ENCODE peak calls at places on chromosomes 11 and 22, in nine cellular contexts. One of them, this sample, is unnamed.

GRCh38 chr11:17976651-17977050 is 36.2 kb downstream of the SERGEF start:
- DNase-seq in CD4-positive, alpha-beta memory T cell: no peak
- DNase-seq in AML-193: no peak
- DNase-seq in left cardiac atrium: no peak
- DNase-seq in left ventricle myocardium superior: no peak
- DNase-seq in pancreas: no peak
- DNase-seq in activated T-cell treated with anti-CD3 and anti-CD28 coated beads for 48 hours: no peak
- DNase-seq in HTR-8/SVneo: no peak
- DNase-seq in Calu3: no peak
- DNase-seq in this sample: no peak

GRCh38 chr11:45158891-45159605 is 12.6 kb downstream of the PRDM11 start:
- DNase-seq in CD4-positive, alpha-beta memory T cell: no peak
- DNase-seq in AML-193: no peak
- DNase-seq in left cardiac atrium: no peak
- DNase-seq in left ventricle myocardium superior: peak
- DNase-seq in pancreas: peak
- DNase-seq in activated T-cell treated with anti-CD3 and anti-CD28 coated beads for 48 hours: no peak
- DNase-seq in HTR-8/SVneo: no peak
- DNase-seq in Calu3: no peak
- DNase-seq in this sample: no peak

GRCh38 chr11:12778506-12778905 is 104.3 kb downstream of the TEAD1 start:
- DNase-seq in CD4-positive, alpha-beta memory T cell: no peak
- DNase-seq in AML-193: no peak
- DNase-seq in left cardiac atrium: no peak
- DNase-seq in left ventricle myocardium superior: no peak
- DNase-seq in pancreas: no peak
- DNase-seq in activated T-cell treated with anti-CD3 and anti-CD28 coated beads for 48 hours: no peak
- DNase-seq in HTR-8/SVneo: no peak
- DNase-seq in Calu3: no peak
- DNase-seq in this sample: no peak

GRCh38 chr11:81673001-81673400 is 1060.7 kb downstream of the FAM181B start:
- DNase-seq in CD4-positive, alpha-beta memory T cell: no peak
- DNase-seq in AML-193: no peak
- DNase-seq in left cardiac atrium: no peak
- DNase-seq in left ventricle myocardium superior: no peak
- DNase-seq in pancreas: no peak
- DNase-seq in activated T-cell treated with anti-CD3 and anti-CD28 coated beads for 48 hours: no peak
- DNase-seq in HTR-8/SVneo: no peak
- DNase-seq in Calu3: no peak
- DNase-seq in this sample: no peak

GRCh38 chr11:103987631-103988594 is 48.5 kb upstream of the DDI1 start:
- DNase-seq in CD4-positive, alpha-beta memory T cell: no peak
- DNase-seq in AML-193: no peak
- DNase-seq in left cardiac atrium: no peak
- DNase-seq in left ventricle myocardium superior: peak
- DNase-seq in pancreas: no peak
- DNase-seq in activated T-cell treated with anti-CD3 and anti-CD28 coated beads for 48 hours: no peak
- DNase-seq in HTR-8/SVneo: no peak
- DNase-seq in Calu3: no peak
- DNase-seq in this sample: no peak

GRCh38 chr11:86592047-86592564 is 80.3 kb downstream of the ME3 start:
- DNase-seq in CD4-positive, alpha-beta memory T cell: no peak
- DNase-seq in AML-193: no peak
- DNase-seq in left cardiac atrium: no peak
- DNase-seq in left ventricle myocardium superior: no peak
- DNase-seq in pancreas: no peak
- DNase-seq in activated T-cell treated with anti-CD3 and anti-CD28 coated beads for 48 hours: no peak
- DNase-seq in HTR-8/SVneo: no peak
- DNase-seq in Calu3: no peak
- DNase-seq in this sample: no peak

GRCh38 chr11:7576671-7577225 is 62.9 kb downstream of the PPFIBP2 start:
- DNase-seq in CD4-positive, alpha-beta memory T cell: no peak
- DNase-seq in AML-193: no peak
- DNase-seq in left cardiac atrium: no peak
- DNase-seq in left ventricle myocardium superior: peak
- DNase-seq in pancreas: no peak
- DNase-seq in activated T-cell treated with anti-CD3 and anti-CD28 coated beads for 48 hours: no peak
- DNase-seq in HTR-8/SVneo: no peak
- DNase-seq in Calu3: no peak
- DNase-seq in this sample: no peak

GRCh38 chr11:2265396-2265795 is 5.0 kb downstream of the ASCL2 start:
- DNase-seq in CD4-positive, alpha-beta memory T cell: peak
- DNase-seq in AML-193: peak
- DNase-seq in left cardiac atrium: no peak
- DNase-seq in left ventricle myocardium superior: peak
- DNase-seq in pancreas: no peak
- DNase-seq in activated T-cell treated with anti-CD3 and anti-CD28 coated beads for 48 hours: peak
- DNase-seq in HTR-8/SVneo: no peak
- DNase-seq in Calu3: no peak
- DNase-seq in this sample: no peak

GRCh38 chr11:14906614-14907392 is 14.8 kb upstream of the CYP2R1 start:
- DNase-seq in CD4-positive, alpha-beta memory T cell: no peak
- DNase-seq in AML-193: no peak
- DNase-seq in left cardiac atrium: no peak
- DNase-seq in left ventricle myocardium superior: no peak
- DNase-seq in pancreas: no peak
- DNase-seq in activated T-cell treated with anti-CD3 and anti-CD28 coated beads for 48 hours: no peak
- DNase-seq in HTR-8/SVneo: no peak
- DNase-seq in Calu3: no peak
- DNase-seq in this sample: no peak

GRCh38 chr22:36253523-36254490 is 874 bp downstream of the APOL1 start:
- DNase-seq in CD4-positive, alpha-beta memory T cell: no peak
- DNase-seq in AML-193: no peak
- DNase-seq in left cardiac atrium: peak
- DNase-seq in left ventricle myocardium superior: no peak
- DNase-seq in pancreas: no peak
- DNase-seq in activated T-cell treated with anti-CD3 and anti-CD28 coated beads for 48 hours: no peak
- DNase-seq in HTR-8/SVneo: no peak
- DNase-seq in Calu3: no peak
- DNase-seq in this sample: no peak

GRCh38 chr11:20604295-20604803 is 4.9 kb downstream of the SLC6A5 start:
- DNase-seq in CD4-positive, alpha-beta memory T cell: no peak
- DNase-seq in AML-193: no peak
- DNase-seq in left cardiac atrium: no peak
- DNase-seq in left ventricle myocardium superior: no peak
- DNase-seq in pancreas: no peak
- DNase-seq in activated T-cell treated with anti-CD3 and anti-CD28 coated beads for 48 hours: no peak
- DNase-seq in HTR-8/SVneo: no peak
- DNase-seq in Calu3: no peak
- DNase-seq in this sample: no peak

GRCh38 chr22:19454156-19454555 is 6.6 kb upstream of the C22orf39 start:
- DNase-seq in CD4-positive, alpha-beta memory T cell: no peak
- DNase-seq in AML-193: no peak
- DNase-seq in left cardiac atrium: no peak
- DNase-seq in left ventricle myocardium superior: no peak
- DNase-seq in pancreas: no peak
- DNase-seq in activated T-cell treated with anti-CD3 and anti-CD28 coated beads for 48 hours: no peak
- DNase-seq in HTR-8/SVneo: no peak
- DNase-seq in Calu3: no peak
- DNase-seq in this sample: no peak

GRCh38 chr11:14908214-14908880 is 16.3 kb upstream of the CYP2R1 start:
- DNase-seq in CD4-positive, alpha-beta memory T cell: peak
- DNase-seq in AML-193: peak
- DNase-seq in left cardiac atrium: no peak
- DNase-seq in left ventricle myocardium superior: no peak
- DNase-seq in pancreas: no peak
- DNase-seq in activated T-cell treated with anti-CD3 and anti-CD28 coated beads for 48 hours: no peak
- DNase-seq in HTR-8/SVneo: no peak
- DNase-seq in Calu3: no peak
- DNase-seq in this sample: no peak

GRCh38 chr22:39773976-39774539 is 119.5 kb downstream of the ENTHD1 start:
- DNase-seq in CD4-positive, alpha-beta memory T cell: peak
- DNase-seq in AML-193: no peak
- DNase-seq in left cardiac atrium: no peak
- DNase-seq in left ventricle myocardium superior: no peak
- DNase-seq in pancreas: no peak
- DNase-seq in activated T-cell treated with anti-CD3 and anti-CD28 coated beads for 48 hours: peak
- DNase-seq in HTR-8/SVneo: no peak
- DNase-seq in Calu3: no peak
- DNase-seq in this sample: no peak

GRCh38 chr11:75260396-75260795 is 19.8 kb downstream of the TPBGL start:
- DNase-seq in CD4-positive, alpha-beta memory T cell: no peak
- DNase-seq in AML-193: no peak
- DNase-seq in left cardiac atrium: no peak
- DNase-seq in left ventricle myocardium superior: no peak
- DNase-seq in pancreas: peak
- DNase-seq in activated T-cell treated with anti-CD3 and anti-CD28 coated beads for 48 hours: no peak
- DNase-seq in HTR-8/SVneo: no peak
- DNase-seq in Calu3: no peak
- DNase-seq in this sample: no peak

This sample was measured in KG1.